ENCODE peak calls at places on chromosomes 16 and 17, in ten cellular contexts. M, F, S, X, J, V, Q, G, Z and W are unnamed samples.

GRCh38 chr17:65185686-65186382 is 48.7 kb downstream of the RGS9 start:
- DNase-seq in Q (no peak), M (no peak), S (no peak), X (no peak), J (no peak), G (no peak), Z (no peak), F (no peak), V (peak), W (no peak)

GRCh38 chr16:88274847-88275246 is 107.9 kb upstream of the ZNF469 start:
- DNase-seq in Q (no peak), S (no peak), J (no peak), G (no peak), F (no peak), M (no peak), X (no peak), Z (no peak), V (peak), W (no peak)

GRCh38 chr16:84458606-84459516 is 45.6 kb downstream of the MEAK7 start:
- DNase-seq in G (no peak), M (no peak), Z (no peak), X (no peak), V (no peak), J (no peak), F (no peak), Q (no peak), S (no peak), W (no peak)

GRCh38 chr16:5450435-5451104 is 353.0 kb upstream of the EEF2KMT start:
- DNase-seq in S (no peak), Q (no peak), J (no peak), V (peak), G (no peak), X (no peak), M (no peak), F (no peak), Z (no peak), W (no peak)

GRCh38 chr17:67829331-67829730 is 4.0 kb downstream of the BPTF start:
- DNase-seq in S (no peak), G (no peak), Q (no peak), X (no peak), Z (no peak), M (peak), F (peak), J (peak), V (no peak), W (no peak)

GRCh38 chr17:79915850-79916430 is 76.7 kb upstream of the CBX4 start:
- DNase-seq in Z (peak), G (no peak), S (no peak), Q (no peak), F (peak), X (no peak), M (peak), V (peak), J (peak), W (peak)

GRCh38 chr16:55048745-55049144 is 118.1 kb downstream of the IRX5 start:
- DNase-seq in M (no peak), X (no peak), G (no peak), J (no peak), S (no peak), Z (no peak), V (peak), F (no peak), Q (no peak), W (no peak)

GRCh38 chr16:70713781-70714180 is 27.9 kb upstream of the MTSS2 start:
- DNase-seq in S (no peak), J (no peak), F (no peak), G (no peak), V (no peak), Q (no peak), Z (no peak), X (no peak), M (no peak), W (no peak)

GRCh38 chr16:10040136-10041080 is 141.8 kb downstream of the GRIN2A start:
- DNase-seq in Z (no peak), S (no peak), V (peak), G (no peak), Q (no peak), M (no peak), X (no peak), F (no peak), J (no peak), W (no peak)

GRCh38 chr16:85250609-85251223 is 138.4 kb upstream of the CIBAR2 start:
- DNase-seq in G (no peak), F (no peak), Q (no peak), J (no peak), X (no peak), Z (no peak), S (no peak), V (no peak), M (no peak), W (no peak)